ENCODE peak calls at places on chromosome 10, in nine cellular contexts. J, W, I, T, Q, Z, R, M and V are unnamed samples.

GRCh38 chr10:129658673-129659072 is 191.6 kb downstream of the MGMT start:
- DNase-seq in J (no peak), W (no peak), I (no peak), T (no peak), Q (no peak), Z (no peak), R (no peak), M (peak; percentile 48), V (no peak)

GRCh38 chr10:11143240-11143639 is 125.6 kb downstream of the CELF2 start:
- DNase-seq in J (no peak), W (no peak), I (no peak), T (no peak), Q (no peak), Z (no peak), R (no peak), M (no peak), V (no peak)

GRCh38 chr10:62732841-62733653 is 71.5 kb upstream of the ADO start:
- DNase-seq in J (no peak), W (peak; percentile 45), I (peak; percentile 36), T (peak; percentile 37), Q (no peak), Z (no peak), R (peak; percentile 49), M (no peak), V (peak; percentile 67)

GRCh38 chr10:108736111-108736510 is 1187.2 kb downstream of the XPNPEP1 start:
- DNase-seq in J (no peak), W (no peak), I (no peak), T (no peak), Q (no peak), Z (no peak), R (no peak), M (no peak), V (no peak)

GRCh38 chr10:29603516-29603915 is 31.3 kb downstream of the SVIL start:
- DNase-seq in J (no peak), W (no peak), I (no peak), T (no peak), Q (no peak), Z (no peak), R (no peak), M (no peak), V (no peak)

GRCh38 chr10:74439213-74439612 is 288.2 kb downstream of the ADK start:
- DNase-seq in J (no peak), W (no peak), I (no peak), T (no peak), Q (no peak), Z (no peak), R (no peak), M (no peak), V (no peak)

GRCh38 chr10:113161061-113161460 is 211.0 kb downstream of the TCF7L2 start:
- DNase-seq in J (no peak), W (no peak), I (no peak), T (no peak), Q (no peak), Z (no peak), R (no peak), M (no peak), V (no peak)

GRCh38 chr10:80136134-80136571 is 3.6 kb downstream of the PLAC9 start:
- DNase-seq in J (peak; percentile 59), W (no peak), I (no peak), T (no peak), Q (no peak), Z (peak; percentile 96), R (no peak), M (no peak), V (peak; percentile 80)

GRCh38 chr10:122827302-122827701 is 18.4 kb downstream of the CUZD1 start:
- DNase-seq in J (no peak), W (no peak), I (no peak), T (no peak), Q (no peak), Z (no peak), R (no peak), M (no peak), V (no peak)

GRCh38 chr10:29691564-29692064 is 56.8 kb upstream of the SVIL start:
- DNase-seq in J (no peak), W (no peak), I (no peak), T (no peak), Q (no peak), Z (no peak), R (no peak), M (no peak), V (peak; percentile 67)

GRCh38 chr10:122561212-122561611 is 658 bp downstream of the DMBT1 start:
- DNase-seq in J (no peak), W (no peak), I (no peak), T (no peak), Q (no peak), Z (no peak), R (no peak), M (no peak), V (no peak)

GRCh38 chr10:24331457-24331856 is 122.5 kb downstream of the KIAA1217 start:
- DNase-seq in J (peak; percentile 67), W (no peak), I (no peak), T (no peak), Q (no peak), Z (no peak), R (no peak), M (no peak), V (no peak)

GRCh38 chr10:131642966-131643365 is 257.8 kb upstream of the PPP2R2D start:
- DNase-seq in J (no peak), W (no peak), I (no peak), T (no peak), Q (no peak), Z (no peak), R (no peak), M (no peak), V (no peak)

GRCh38 chr10:126565456-126565855 is 105.0 kb downstream of the C10orf90 start:
- DNase-seq in J (no peak), W (no peak), I (no peak), T (no peak), Q (no peak), Z (no peak), R (no peak), M (no peak), V (no peak)

GRCh38 chr10:88913157-88913556 is 33.1 kb downstream of the STAMBPL1 start:
- DNase-seq in J (no peak), W (no peak), I (no peak), T (no peak), Q (peak; percentile 29), Z (no peak), R (no peak), M (no peak), V (no peak)

GRCh38 chr10:35216303-35216905 is 89.8 kb downstream of the CREM start:
- DNase-seq in J (peak; percentile 38), W (no peak), I (no peak), T (no peak), Q (no peak), Z (no peak), R (no peak), M (no peak), V (no peak)

GRCh38 chr10:18906636-18907035 is 142.0 kb upstream of the MALRD1 start:
- DNase-seq in J (no peak), W (no peak), I (no peak), T (no peak), Q (no peak), Z (no peak), R (no peak), M (no peak), V (no peak)

GRCh38 chr10:117546020-117546629 is 3.6 kb downstream of the EMX2 start:
- DNase-seq in J (no peak), W (no peak), I (no peak), T (no peak), Q (no peak), Z (no peak), R (no peak), M (no peak), V (no peak)

GRCh38 chr10:26855186-26855585 is 5.6 kb downstream of the ABI1 start:
- DNase-seq in J (no peak), W (no peak), I (no peak), T (no peak), Q (no peak), Z (no peak), R (no peak), M (no peak), V (peak; percentile 12)

GRCh38 chr10:34567854-34568253 is 247.2 kb downstream of the PARD3 start:
- DNase-seq in J (no peak), W (no peak), I (no peak), T (no peak), Q (no peak), Z (no peak), R (no peak), M (no peak), V (no peak)

GRCh38 chr10:35875281-35875680 is 233.2 kb upstream of the FZD8 start:
- DNase-seq in J (no peak), W (no peak), I (no peak), T (no peak), Q (no peak), Z (no peak), R (no peak), M (no peak), V (no peak)

GRCh38 chr10:75508239-75508813 is 76.9 kb downstream of the LRMDA start:
- DNase-seq in J (no peak), W (no peak), I (no peak), T (no peak), Q (no peak), Z (no peak), R (no peak), M (no peak), V (peak; percentile 70)

GRCh38 chr10:52526251-52526823 is 212.3 kb downstream of the DKK1 start:
- DNase-seq in J (no peak), W (no peak), I (no peak), T (no peak), Q (no peak), Z (no peak), R (no peak), M (no peak), V (peak; percentile 2)

GRCh38 chr10:58734116-58734515 is 221.4 kb downstream of the BICC1 start:
- DNase-seq in J (no peak), W (no peak), I (no peak), T (no peak), Q (no peak), Z (no peak), R (no peak), M (no peak), V (peak; percentile 77)

GRCh38 chr10:13099666-13100348 is at the start of gene OPTN:
- DNase-seq in J (peak; percentile 77), W (peak; percentile 74), I (peak; percentile 50), T (peak; percentile 65), Q (peak; percentile 11), Z (peak; percentile 93), R (peak; percentile 78), M (peak; percentile 82), V (peak; percentile 93)

GRCh38 chr10:78947226-78947625 is 121.5 kb upstream of the ZMIZ1 start:
- DNase-seq in J (no peak), W (no peak), I (no peak), T (no peak), Q (no peak), Z (no peak), R (no peak), M (no peak), V (no peak)

GRCh38 chr10:60031664-60032063 is 125.3 kb upstream of the CCDC6 start:
- DNase-seq in J (no peak), W (no peak), I (no peak), T (no peak), Q (no peak), Z (no peak), R (no peak), M (no peak), V (no peak)